ENCODE peak calls at places on chromosomes 1 and 21, in four cellular contexts. T is smooth muscle cell of the brain vasculature, Q is GM23248, B is non-pigmented ciliary epithelial cell. A is an unnamed sample.

GRCh38 chr1:242824435-242824834 is 299.9 kb upstream of the PLD5 start:
- DNase-seq in T (no peak), Q (no peak), B (peak), A (peak)

GRCh38 chr1:207397525-207397926 is 56.6 kb upstream of the CR2 start:
- DNase-seq in T (no peak), Q (no peak), B (no peak), A (peak)

GRCh38 chr1:89842547-89843278 is 21.9 kb downstream of the LRRC8D start:
- DNase-seq in T (no peak), Q (peak), B (no peak), A (peak)

GRCh38 chr1:153354515-153355193 is 3.0 kb upstream of the S100A9 start:
- DNase-seq in T (no peak), Q (no peak), B (no peak), A (no peak)

GRCh38 chr1:165876121-165876520 is 48.7 kb downstream of the UCK2 start:
- DNase-seq in T (no peak), Q (no peak), B (no peak), A (no peak)

GRCh38 chr1:235077571-235078479 is 50.8 kb downstream of the TOMM20 start:
- DNase-seq in T (no peak), Q (peak), B (no peak), A (no peak)

GRCh38 chr1:18561967-18562366 is 68.7 kb upstream of the PAX7 start:
- DNase-seq in T (no peak), Q (no peak), B (no peak), A (no peak)

GRCh38 chr1:15939181-15940109 is 36.5 kb downstream of the ZBTB17 start:
- DNase-seq in T (no peak), Q (peak), B (no peak), A (no peak)

GRCh38 chr21:14878971-14879370 is 185.8 kb downstream of the NRIP1 start:
- DNase-seq in T (no peak), Q (no peak), B (no peak), A (no peak)

GRCh38 chr1:53142226-53142853 is at the start of gene SLC1A7:
- DNase-seq in T (no peak), Q (no peak), B (no peak), A (no peak)

GRCh38 chr1:203099121-203099520 is 13.3 kb upstream of the MYOG start:
- DNase-seq in T (no peak), Q (no peak), B (no peak), A (no peak)

A was measured in SJCRH30.